ENCODE peak calls at places on chromosomes 16 and 17, in four cellular contexts. H, G, U and K are unnamed samples.

GRCh38 chr16:71430744-71431143 is 11.1 kb downstream of the TLE7 start:
- DNase-seq in U (no peak), G (no peak), H (no peak), K (no peak)

GRCh38 chr16:88376053-88376834 is 6.5 kb upstream of the ZNF469 start:
- DNase-seq in H (no peak), U (no peak), G (no peak), K (no peak)

GRCh38 chr17:59725691-59726090 is 18.2 kb downstream of the VMP1 start:
- DNase-seq in G (no peak), H (no peak), U (no peak), K (no peak)

GRCh38 chr17:81417049-81417878 is 22.0 kb downstream of the BAHCC1 start:
- DNase-seq in U (no peak), G (peak), H (no peak), K (no peak)

GRCh38 chr17:57269052-57269451 is 12.7 kb downstream of the MSI2 start:
- DNase-seq in U (no peak), H (no peak), G (no peak), K (no peak)

GRCh38 chr17:38567350-38567749 is 38.4 kb downstream of the SRCIN1 start:
- DNase-seq in U (no peak), H (no peak), G (no peak), K (no peak)

GRCh38 chr16:69321080-69321479 is 9.3 kb downstream of the PDF start:
- DNase-seq in G (no peak), U (no peak), H (no peak), K (no peak)

GRCh38 chr16:68037820-68038597 is 14.9 kb downstream of the DUS2 start:
- DNase-seq in U (no peak), H (no peak), G (no peak), K (no peak)

GRCh38 chr17:55437165-55437605 is 15.6 kb upstream of the MMD start:
- DNase-seq in H (peak), G (no peak), U (no peak), K (no peak)

DNA sequence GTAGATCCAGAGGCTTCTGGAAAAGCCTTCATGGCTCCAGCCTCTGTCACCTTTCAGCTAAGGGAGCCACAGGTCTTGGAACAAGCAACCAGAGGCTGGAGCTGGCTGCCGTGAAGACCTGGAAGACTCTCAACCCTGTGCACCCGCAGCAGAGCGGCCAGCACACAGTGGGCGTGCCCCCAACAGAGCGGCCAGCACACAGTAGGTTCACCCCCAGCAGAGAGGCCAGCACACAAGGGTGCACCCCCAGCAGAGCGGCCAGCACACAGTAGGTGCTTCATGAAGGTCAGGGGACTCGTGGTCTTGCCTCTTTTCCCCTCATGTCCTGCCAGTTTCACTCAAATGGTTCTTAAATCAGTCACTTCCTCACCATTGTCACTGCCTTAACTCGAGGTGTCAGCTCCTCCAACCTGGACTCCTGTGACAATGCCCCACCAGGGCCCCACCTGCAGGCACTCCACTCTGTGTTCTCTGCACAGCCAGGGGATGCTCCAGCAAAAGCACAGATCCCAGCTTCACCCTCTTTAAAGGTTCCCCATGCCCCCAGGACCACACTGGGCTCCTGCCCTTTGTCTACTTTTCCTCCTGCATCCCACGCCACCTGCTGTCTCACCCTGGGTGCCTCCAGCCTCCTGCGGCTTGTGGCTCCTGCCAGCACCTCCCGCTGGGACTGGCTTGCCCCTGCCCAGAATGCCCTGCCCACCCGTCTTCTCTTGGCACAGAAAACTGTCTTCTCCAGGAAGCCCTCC is 42.4 kb upstream of the DOC2B start:
- DNase-seq in U (no peak), H (no peak), G (no peak), K (no peak)
- H3K27ac ChIP-seq in U (no peak), H (no peak), G (no peak), K (no peak)

GRCh38 chr17:39781028-39781800 is 43.5 kb downstream of the GRB7 start:
- DNase-seq in H (no peak), U (no peak), G (no peak), K (no peak)
- H3K27ac ChIP-seq in H (peak), U (no peak), G (no peak), K (peak)

DNA sequence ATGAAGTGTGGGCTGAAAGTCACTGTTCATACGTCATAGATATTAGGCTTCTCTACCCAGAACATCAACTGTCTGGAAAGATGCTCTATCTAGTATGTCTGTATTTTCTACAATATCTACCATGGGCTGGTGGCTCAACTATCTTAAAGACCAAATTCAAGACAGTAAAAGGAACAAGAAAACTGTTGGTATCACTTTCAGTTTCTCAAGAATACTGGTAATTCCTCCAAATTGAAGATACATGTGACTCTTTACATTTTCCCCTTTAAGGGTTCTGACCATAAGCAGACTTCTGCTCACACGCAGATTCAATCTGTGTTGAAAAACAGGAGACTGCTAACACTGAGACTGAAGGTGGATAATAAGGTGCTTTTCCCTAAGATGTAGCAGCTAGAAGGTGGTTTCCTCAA is 24.2 kb downstream of the XPO6 start:
- DNase-seq in H (peak), G (no peak), U (no peak), K (no peak)
- H3K27ac ChIP-seq in H (peak), G (no peak), U (no peak), K (no peak)

DNA sequence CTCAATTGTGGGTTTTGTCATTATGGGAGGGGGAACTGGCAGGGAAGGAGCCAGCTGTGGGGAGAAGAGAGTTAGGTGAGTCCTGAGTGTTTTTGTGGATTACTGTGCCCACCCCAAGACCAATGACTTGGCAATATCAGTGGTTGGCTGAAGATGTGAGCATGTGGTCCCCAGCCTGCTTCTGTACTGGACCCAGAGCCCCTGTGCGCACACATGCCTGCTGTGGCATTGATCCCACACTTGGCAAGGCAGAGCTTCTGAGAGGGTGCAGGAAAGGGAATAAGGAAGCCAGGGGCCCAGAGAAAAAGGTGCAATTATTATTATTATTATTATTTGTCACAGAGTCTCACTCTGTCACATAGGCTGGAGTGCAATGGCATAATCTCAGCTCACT is 1.3 kb downstream of the PRAC1 start:
- DNase-seq in H (no peak), U (no peak), G (no peak), K (no peak)
- H3K27ac ChIP-seq in H (no peak), U (no peak), G (no peak), K (peak)

GRCh38 chr17:4393806-4394205 is 27.3 kb upstream of the UBE2G1 start:
- DNase-seq in H (no peak), U (no peak), G (no peak), K (peak)
- H3K27ac ChIP-seq in H (no peak), U (no peak), G (no peak), K (peak)

GRCh38 chr17:78383725-78384471 is 5.4 kb downstream of the PGS1 start:
- DNase-seq in H (peak), U (no peak), G (peak), K (peak)
- H3K27ac ChIP-seq in H (peak), U (no peak), G (peak), K (peak)

DNA sequence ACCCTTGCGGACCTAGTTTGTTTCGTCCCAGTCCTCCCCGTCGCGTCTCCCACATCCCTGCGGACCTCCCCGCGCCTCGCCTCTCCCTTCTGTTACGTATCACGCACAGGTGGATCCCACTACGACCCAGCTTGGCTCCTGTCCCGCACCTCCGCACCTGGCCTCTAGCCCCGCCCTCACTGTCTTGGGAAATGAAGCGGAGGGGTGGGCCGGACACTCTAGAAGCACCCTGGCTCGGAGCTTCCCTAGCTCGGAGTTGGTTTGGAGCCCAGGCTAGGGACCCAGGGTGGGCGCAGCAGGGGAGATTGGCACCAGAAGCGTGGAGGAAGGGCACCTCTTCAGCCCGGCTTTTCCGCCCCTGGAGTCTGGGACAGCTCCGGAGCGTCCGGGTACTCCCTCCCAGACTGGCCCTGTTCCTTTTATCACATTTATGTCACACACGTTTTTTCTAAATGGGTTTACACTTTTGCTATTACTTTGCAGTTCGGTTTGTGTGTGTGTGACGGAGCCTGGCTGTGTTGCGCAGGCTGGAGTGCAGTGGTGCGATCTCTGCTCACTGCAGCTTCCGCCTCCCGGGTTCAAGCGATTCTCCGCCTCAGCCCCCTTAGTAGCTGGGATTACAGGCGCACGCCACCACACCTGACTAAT is 1.4 kb upstream of the CEMP1 start:
- DNase-seq in H (peak), G (peak), U (no peak), K (no peak)
- H3K27ac ChIP-seq in H (peak), G (peak), U (peak), K (peak)

DNA sequence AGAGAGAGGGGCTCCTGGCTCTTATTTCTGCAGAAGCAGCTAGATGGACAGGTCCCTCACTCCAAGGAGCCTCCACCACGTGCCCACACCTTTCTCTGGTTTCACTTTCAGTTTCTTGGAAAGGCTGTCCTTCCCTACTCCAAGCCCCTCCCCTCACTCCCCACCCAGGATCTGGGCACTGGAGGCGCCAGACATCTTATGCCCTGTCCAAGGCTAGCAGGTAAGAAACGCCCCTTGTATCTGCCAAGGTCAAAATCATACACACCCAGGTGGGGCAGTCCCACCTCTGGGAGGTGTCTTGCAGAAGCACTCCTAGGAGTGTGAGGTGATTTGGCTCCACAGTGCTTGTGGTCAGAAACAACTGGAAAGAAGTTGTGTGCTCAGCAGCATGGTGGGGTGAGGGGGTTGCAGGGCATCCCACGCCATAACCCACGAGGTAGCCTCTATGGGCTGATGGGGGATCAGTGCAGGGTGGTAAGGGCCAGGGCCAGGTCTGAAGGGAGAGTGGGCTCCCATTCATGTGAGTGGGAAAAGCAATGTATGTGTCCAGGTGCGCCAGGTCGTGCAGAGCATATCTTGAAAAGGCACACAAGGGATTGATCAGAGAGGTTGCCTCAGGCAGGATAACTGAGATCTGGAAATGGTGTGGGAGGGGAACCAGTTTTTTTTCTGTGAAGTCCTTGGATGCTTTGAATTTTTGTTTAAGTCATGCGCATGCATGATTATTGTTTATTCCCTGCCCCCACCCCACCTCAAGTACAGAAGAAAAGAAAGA is 31.8 kb upstream of the PRM1 start:
- DNase-seq in U (peak), H (peak), G (peak), K (no peak)
- H3K27ac ChIP-seq in U (peak), H (no peak), G (peak), K (no peak)